ENCODE peak calls at places on chromosome 3, in seven cellular contexts. One of them, this sample, is unnamed.

GRCh38 chr3:69065318-69065964 is 13.3 kb upstream of the TMF1 start:
- DNase-seq in pancreas: no peak
- DNase-seq in NCI-H1105: no peak
- DNase-seq in stimulated activated CD8-positive, alpha-beta memory T cell treated with anti-CD3 and anti-CD28 coated beads, Interleukin-4, amount 100 ng/mL, for 1 hour: no peak
- DNase-seq in NCI-H2171: no peak
- DNase-seq in activated CD4-positive, alpha-beta T cell treated with anti-CD3 and anti-CD28 coated beads, Interleukin-2, amount 50 U/mL, for 24 hours: no peak
- DNase-seq in activated T-cell treated with anti-CD3 and anti-CD28 coated beads, Interleukin-2, amount 50 U/mL, for 72 hours: peak
- DNase-seq in this sample: no peak

GRCh38 chr3:111712294-111713180 is 117.4 kb upstream of the ZBED2 start:
- DNase-seq in pancreas: no peak
- DNase-seq in NCI-H2171: peak
- DNase-seq in stimulated activated CD8-positive, alpha-beta memory T cell treated with anti-CD3 and anti-CD28 coated beads, Interleukin-4, amount 100 ng/mL, for 1 hour: no peak
- DNase-seq in activated CD4-positive, alpha-beta T cell treated with anti-CD3 and anti-CD28 coated beads, Interleukin-2, amount 50 U/mL, for 24 hours: no peak
- DNase-seq in activated T-cell treated with anti-CD3 and anti-CD28 coated beads, Interleukin-2, amount 50 U/mL, for 72 hours: no peak
- DNase-seq in NCI-H1105: peak
- DNase-seq in this sample: no peak

GRCh38 chr3:16802382-16802781 is 82.4 kb upstream of the PLCL2 start:
- DNase-seq in activated T-cell treated with anti-CD3 and anti-CD28 coated beads, Interleukin-2, amount 50 U/mL, for 72 hours: no peak
- DNase-seq in NCI-H2171: no peak
- DNase-seq in stimulated activated CD8-positive, alpha-beta memory T cell treated with anti-CD3 and anti-CD28 coated beads, Interleukin-4, amount 100 ng/mL, for 1 hour: no peak
- DNase-seq in pancreas: no peak
- DNase-seq in activated CD4-positive, alpha-beta T cell treated with anti-CD3 and anti-CD28 coated beads, Interleukin-2, amount 50 U/mL, for 24 hours: no peak
- DNase-seq in NCI-H1105: no peak
- DNase-seq in this sample: no peak

GRCh38 chr3:76432396-76432795 is 607.5 kb upstream of the ROBO2 start:
- DNase-seq in stimulated activated CD8-positive, alpha-beta memory T cell treated with anti-CD3 and anti-CD28 coated beads, Interleukin-4, amount 100 ng/mL, for 1 hour: no peak
- DNase-seq in activated T-cell treated with anti-CD3 and anti-CD28 coated beads, Interleukin-2, amount 50 U/mL, for 72 hours: no peak
- DNase-seq in NCI-H1105: no peak
- DNase-seq in pancreas: no peak
- DNase-seq in activated CD4-positive, alpha-beta T cell treated with anti-CD3 and anti-CD28 coated beads, Interleukin-2, amount 50 U/mL, for 24 hours: no peak
- DNase-seq in NCI-H2171: no peak
- DNase-seq in this sample: no peak

GRCh38 chr3:133489466-133490085 is 83.9 kb upstream of the CDV3 start:
- DNase-seq in stimulated activated CD8-positive, alpha-beta memory T cell treated with anti-CD3 and anti-CD28 coated beads, Interleukin-4, amount 100 ng/mL, for 1 hour: no peak
- DNase-seq in NCI-H1105: no peak
- DNase-seq in activated T-cell treated with anti-CD3 and anti-CD28 coated beads, Interleukin-2, amount 50 U/mL, for 72 hours: no peak
- DNase-seq in NCI-H2171: no peak
- DNase-seq in pancreas: no peak
- DNase-seq in activated CD4-positive, alpha-beta T cell treated with anti-CD3 and anti-CD28 coated beads, Interleukin-2, amount 50 U/mL, for 24 hours: no peak
- DNase-seq in this sample: no peak

GRCh38 chr3:186643493-186643892 is 3.3 kb downstream of the FETUB start:
- DNase-seq in NCI-H1105: no peak
- DNase-seq in activated T-cell treated with anti-CD3 and anti-CD28 coated beads, Interleukin-2, amount 50 U/mL, for 72 hours: peak
- DNase-seq in activated CD4-positive, alpha-beta T cell treated with anti-CD3 and anti-CD28 coated beads, Interleukin-2, amount 50 U/mL, for 24 hours: no peak
- DNase-seq in pancreas: no peak
- DNase-seq in NCI-H2171: no peak
- DNase-seq in stimulated activated CD8-positive, alpha-beta memory T cell treated with anti-CD3 and anti-CD28 coated beads, Interleukin-4, amount 100 ng/mL, for 1 hour: no peak
- DNase-seq in this sample: no peak

GRCh38 chr3:9747267-9747666 is 2.5 kb upstream of the OGG1 start:
- DNase-seq in NCI-H2171: no peak
- DNase-seq in pancreas: no peak
- DNase-seq in activated T-cell treated with anti-CD3 and anti-CD28 coated beads, Interleukin-2, amount 50 U/mL, for 72 hours: peak
- DNase-seq in stimulated activated CD8-positive, alpha-beta memory T cell treated with anti-CD3 and anti-CD28 coated beads, Interleukin-4, amount 100 ng/mL, for 1 hour: no peak
- DNase-seq in activated CD4-positive, alpha-beta T cell treated with anti-CD3 and anti-CD28 coated beads, Interleukin-2, amount 50 U/mL, for 24 hours: no peak
- DNase-seq in NCI-H1105: no peak
- DNase-seq in this sample: no peak

GRCh38 chr3:189053327-189053726 is 118.4 kb upstream of the TPRG1 start:
- DNase-seq in activated CD4-positive, alpha-beta T cell treated with anti-CD3 and anti-CD28 coated beads, Interleukin-2, amount 50 U/mL, for 24 hours: no peak
- DNase-seq in NCI-H1105: no peak
- DNase-seq in pancreas: no peak
- DNase-seq in activated T-cell treated with anti-CD3 and anti-CD28 coated beads, Interleukin-2, amount 50 U/mL, for 72 hours: no peak
- DNase-seq in NCI-H2171: no peak
- DNase-seq in stimulated activated CD8-positive, alpha-beta memory T cell treated with anti-CD3 and anti-CD28 coated beads, Interleukin-4, amount 100 ng/mL, for 1 hour: no peak
- DNase-seq in this sample: no peak

GRCh38 chr3:38316356-38317185 is 30.0 kb upstream of the XYLB start:
- DNase-seq in NCI-H2171: no peak
- DNase-seq in activated CD4-positive, alpha-beta T cell treated with anti-CD3 and anti-CD28 coated beads, Interleukin-2, amount 50 U/mL, for 24 hours: no peak
- DNase-seq in stimulated activated CD8-positive, alpha-beta memory T cell treated with anti-CD3 and anti-CD28 coated beads, Interleukin-4, amount 100 ng/mL, for 1 hour: no peak
- DNase-seq in activated T-cell treated with anti-CD3 and anti-CD28 coated beads, Interleukin-2, amount 50 U/mL, for 72 hours: no peak
- DNase-seq in pancreas: no peak
- DNase-seq in NCI-H1105: no peak
- DNase-seq in this sample: no peak